ENCODE peak calls at places on chromosomes 3 and 15, in four cellular contexts. I is PC-3; F is GM23248; N is CD8-positive, alpha-beta T cell. K is an unnamed sample.
A peak's percentile ranks its signal among the peaks of the same experiment; 100 is the strongest.

GRCh38 chr3:196519738-196520122 is 4.6 kb upstream of the SMCO1 start:
- DNase-seq in I (no peak), F (no peak), N (no peak), K (no peak)

GRCh38 chr3:8742921-8743605 is 9.5 kb downstream of the CAV3 start:
- DNase-seq in I (peak; percentile 39), F (peak; percentile 85), N (no peak), K (no peak)

GRCh38 chr3:48743773-48744172 is 26.8 kb upstream of the IP6K2 start:
- DNase-seq in I (no peak), F (no peak), N (no peak), K (no peak)

GRCh38 chr15:52284164-52284563 is 11.4 kb downstream of the MYO5C start:
- DNase-seq in I (peak; percentile 49), F (peak; percentile 28), N (no peak), K (no peak)

GRCh38 chr3:194554488-194555098 is 67.8 kb upstream of the ATP13A3 start:
- DNase-seq in I (no peak), F (no peak), N (no peak), K (no peak)

GRCh38 chr3:64743166-64743565 is 55.4 kb upstream of the ADAMTS9 start:
- DNase-seq in I (no peak), F (no peak), N (no peak), K (no peak)

GRCh38 chr3:119880966-119881365 is 99.1 kb downstream of the NR1I2 start:
- DNase-seq in I (no peak), F (peak; percentile 77), N (no peak), K (no peak)

GRCh38 chr15:34986326-34987181 is 1.5 kb downstream of the ZNF770 start:
- DNase-seq in I (peak; percentile 13), F (peak; percentile 39), N (no peak), K (no peak)

GRCh38 chr15:92196342-92196741 is 197.3 kb upstream of the ST8SIA2 start:
- DNase-seq in I (no peak), F (no peak), N (no peak), K (no peak)

GRCh38 chr3:126136428-126137220 is 43.8 kb downstream of the ALDH1L1 start:
- DNase-seq in I (no peak), F (no peak), N (peak; percentile 42), K (no peak)

GRCh38 chr3:49805884-49806701 is 3.0 kb downstream of the INKA1 start:
- DNase-seq in I (no peak), F (no peak), N (peak; percentile 63), K (no peak)

GRCh38 chr3:9278085-9278484 is 28.6 kb upstream of the SRGAP3 start:
- DNase-seq in I (no peak), F (no peak), N (no peak), K (no peak)

GRCh38 chr3:76040946-76041345 is 255.6 kb upstream of the ZNF717 start:
- DNase-seq in I (peak; percentile 47), F (peak; percentile 63), N (no peak), K (no peak)

GRCh38 chr15:89912674-89913396 is at the start of gene ARPIN:
- DNase-seq in I (peak; percentile 44), F (peak; percentile 74), N (no peak), K (no peak)

GRCh38 chr3:175153595-175153994 is 294.5 kb downstream of the NAALADL2 start:
- DNase-seq in I (no peak), F (no peak), N (no peak), K (no peak)

GRCh38 chr3:120182613-120183524 is 88.6 kb upstream of the GSK3B start:
- DNase-seq in I (peak; percentile 67), F (peak; percentile 77), N (peak; percentile 29), K (no peak)

GRCh38 chr15:58457466-58457965 is 25.7 kb downstream of the LIPC start:
- DNase-seq in I (peak; percentile 91), F (peak; percentile 90), N (no peak), K (no peak)

GRCh38 chr3:193190387-193190786 is 50.6 kb upstream of the PLAAT1 start:
- DNase-seq in I (peak; percentile 44), F (peak; percentile 9), N (no peak), K (no peak)

DNA sequence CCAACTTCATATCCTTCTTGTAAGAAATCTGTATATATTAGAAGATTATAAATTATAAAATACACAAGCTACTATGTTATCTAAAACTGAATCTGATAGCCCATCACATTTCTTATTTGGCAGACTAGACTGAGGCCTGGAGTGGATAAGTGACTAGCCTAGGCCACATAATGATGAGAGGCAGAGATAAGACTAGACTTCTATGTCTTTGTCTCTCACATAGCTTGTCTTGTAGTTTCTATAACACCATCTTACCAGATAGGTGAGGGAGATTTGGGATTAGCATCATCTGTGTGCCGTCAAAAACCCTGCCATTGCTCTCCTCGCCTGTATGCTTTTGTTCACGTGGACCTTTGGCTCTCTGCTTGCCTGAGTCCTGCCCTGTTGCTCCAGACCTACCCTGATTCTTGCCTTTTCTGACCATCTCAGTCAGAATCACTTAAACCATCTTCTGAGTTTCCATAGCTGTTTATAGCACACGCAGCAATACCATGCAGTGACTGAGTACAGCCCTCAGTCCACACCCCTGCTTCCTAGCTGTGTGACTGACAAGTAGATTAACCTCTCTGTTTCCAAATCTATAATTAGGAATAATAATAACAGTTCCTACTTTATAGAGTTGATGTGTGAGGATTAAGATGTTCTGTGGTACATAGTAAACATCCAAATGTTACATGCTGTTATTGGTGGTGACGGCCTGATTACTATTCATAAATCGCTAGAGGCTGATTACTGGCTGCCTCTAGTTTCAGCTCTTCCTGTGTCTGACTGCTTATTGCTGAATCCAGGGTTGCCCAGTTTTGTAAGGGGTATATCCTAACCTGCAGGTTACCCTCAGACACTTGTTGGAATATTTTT is 49.7 kb downstream of the PDE8A start:
- DNase-seq in I (no peak), F (no peak), N (no peak), K (no peak)
- H3K4me1 ChIP-seq in I (peaks cover 12% of the 10 kb centered on the region), F (peaks cover 20% of the 10 kb centered on the region), N (peaks cover 43% of the 10 kb centered on the region), K (peaks cover 40% of the 10 kb centered on the region)

GRCh38 chr3:129518581-129518980 is 9.9 kb upstream of the RHO start:
- DNase-seq in I (no peak), F (no peak), N (no peak), K (no peak)
- H3K36me3 ChIP-seq in I (no peaks in the 10 kb centered on the region), F (no peaks in the 10 kb centered on the region), N (no peaks in the 10 kb centered on the region), K (no peaks in the 10 kb centered on the region)

GRCh38 chr3:11609481-11609880 is 34.2 kb downstream of the VGLL4 start:
- DNase-seq in I (no peak), F (no peak), N (no peak), K (no peak)

GRCh38 chr3:11610700-11611099 is 33.0 kb downstream of the VGLL4 start:
- DNase-seq in I (no peak), F (no peak), N (no peak), K (no peak)

GRCh38 chr3:11611271-11611893 is 32.3 kb downstream of the VGLL4 start:
- DNase-seq in I (no peak), F (no peak), N (no peak), K (no peak)

GRCh38 chr3:11607816-11608215 is 35.9 kb downstream of the VGLL4 start:
- DNase-seq in I (no peak), F (peak; percentile 27), N (no peak), K (no peak)

GRCh38 chr3:11610044-11610671 is 33.6 kb downstream of the VGLL4 start:
- DNase-seq in I (no peak), F (no peak), N (no peak), K (no peak)
- H3K4me1 ChIP-seq in I (no peaks in the 10 kb centered on the region), F (peaks cover 52% of the 10 kb centered on the region), N (no peaks in the 10 kb centered on the region), K (peaks cover 12% of the 10 kb centered on the region)

DNA sequence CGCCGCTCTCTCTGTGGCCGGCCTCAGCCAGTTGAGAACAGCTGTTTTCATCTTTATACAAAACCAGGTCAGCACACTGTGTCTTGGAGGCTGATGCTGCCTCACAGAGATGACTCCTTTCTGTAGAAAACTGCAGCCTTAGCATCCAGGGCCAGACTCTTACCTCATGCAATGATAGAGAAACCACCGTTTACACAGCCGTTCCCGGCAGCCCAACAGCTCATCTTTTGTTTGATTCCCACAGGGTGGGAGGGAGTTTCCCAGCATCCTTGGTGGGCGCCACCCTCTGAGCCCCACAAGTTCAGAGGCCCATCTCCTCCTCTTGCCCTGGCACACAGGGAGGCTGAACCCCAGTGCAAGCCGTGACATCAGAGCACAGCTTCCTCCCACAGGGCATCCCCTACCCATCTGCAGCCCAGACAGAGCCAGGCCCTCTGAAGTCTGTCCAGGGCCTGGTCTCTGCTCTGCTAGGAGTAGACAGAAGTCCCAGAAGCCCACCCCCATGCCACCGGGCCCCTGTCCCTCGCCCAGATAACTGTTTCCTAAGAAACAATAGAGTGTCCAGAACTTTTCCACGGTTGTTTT is 105.0 kb downstream of the LRRK1 start:
- DNase-seq in I (no peak), F (peak; percentile 58), N (peak; percentile 38), K (no peak)
- H3K36me3 ChIP-seq in I (no peaks in the 10 kb centered on the region), F (no peaks in the 10 kb centered on the region), N (no peaks in the 10 kb centered on the region), K (no peaks in the 10 kb centered on the region)